ENCODE peak calls at places on chromosomes 16 and 17, in eight cellular contexts. H, U, X, D, V, C, T and O are unnamed samples.

GRCh38 chr16:85354623-85355514 is 242.6 kb upstream of the CIBAR2 start:
- ATAC-seq in H (peak; percentile 82), U (no peak), X (no peak), D (no peak), V (no peak), C (no peak), T (peak; percentile 22), O (no peak)

GRCh38 chr16:74773431-74774222 is 993 bp downstream of the FA2H start:
- ATAC-seq in H (peak; percentile 8), U (no peak), X (no peak), D (peak; percentile 31), V (no peak), C (no peak), T (no peak), O (no peak)

GRCh38 chr16:68902376-68903345 is 59.3 kb downstream of the TANGO6 start:
- ATAC-seq in H (peak; percentile 77), U (no peak), X (no peak), D (peak; percentile 90), V (no peak), C (peak; percentile 52), T (peak; percentile 92), O (peak; percentile 40)

GRCh38 chr17:81415681-81416080 is 20.4 kb downstream of the BAHCC1 start:
- ATAC-seq in H (no peak), U (no peak), X (no peak), D (no peak), V (no peak), C (no peak), T (no peak), O (no peak)

GRCh38 chr17:3167574-3167973 is 29.7 kb upstream of the OR1A2 start:
- ATAC-seq in H (peak; percentile 42), U (no peak), X (no peak), D (no peak), V (peak; percentile 47), C (no peak), T (peak; percentile 58), O (no peak)

GRCh38 chr17:50056217-50056960 is 479 bp downstream of the ITGA3 start:
- ATAC-seq in H (peak; percentile 74), U (peak; percentile 75), X (peak; percentile 79), D (peak; percentile 53), V (peak; percentile 68), C (peak; percentile 9), T (peak; percentile 58), O (peak; percentile 32)

GRCh38 chr16:85898521-85899442 is at the start of gene IRF8:
- ATAC-seq in H (peak; percentile 88), U (peak; percentile 78), X (peak; percentile 80), D (peak; percentile 88), V (peak; percentile 81), C (peak; percentile 79), T (peak; percentile 93), O (peak; percentile 89)

GRCh38 chr17:11622468-11622867 is 24.2 kb downstream of the DNAH9 start:
- ATAC-seq in H (no peak), U (no peak), X (no peak), D (no peak), V (no peak), C (no peak), T (no peak), O (no peak)

GRCh38 chr16:60274431-60275017 is 1540.4 kb upstream of the GOT2 start:
- ATAC-seq in H (no peak), U (no peak), X (no peak), D (no peak), V (no peak), C (no peak), T (no peak), O (no peak)

GRCh38 chr17:80847506-80848230 is 144.0 kb upstream of the CHMP6 start:
- ATAC-seq in H (no peak), U (peak; percentile 89), X (peak; percentile 96), D (peak; percentile 94), V (peak; percentile 79), C (peak; percentile 73), T (peak; percentile 32), O (no peak)

GRCh38 chr17:65418622-65419021 is 142.8 kb downstream of the AXIN2 start:
- ATAC-seq in H (no peak), U (no peak), X (no peak), D (peak; percentile 40), V (no peak), C (peak; percentile 70), T (no peak), O (no peak)

GRCh38 chr17:7323731-7324437 is 5.3 kb downstream of the NEURL4 start:
- ATAC-seq in H (peak; percentile 39), U (peak; percentile 52), X (peak; percentile 62), D (peak; percentile 46), V (peak; percentile 54), C (peak; percentile 40), T (peak; percentile 36), O (peak; percentile 44)

GRCh38 chr16:67184453-67185002 is 765 bp upstream of the MATCAP1 start:
- ATAC-seq in H (peak; percentile 14), U (peak; percentile 2), X (no peak), D (peak; percentile 27), V (no peak), C (no peak), T (peak; percentile 39), O (no peak)

GRCh38 chr16:8887952-8888560 is 5.9 kb downstream of the LITAFD start:
- ATAC-seq in H (peak; percentile 57), U (no peak), X (no peak), D (no peak), V (no peak), C (peak; percentile 75), T (no peak), O (peak; percentile 59)

GRCh38 chr16:57809843-57810196 is 7.5 kb upstream of the KIFC3 start:
- ATAC-seq in H (no peak), U (no peak), X (peak; percentile 2), D (peak; percentile 2), V (peak; percentile 17), C (no peak), T (no peak), O (no peak)

GRCh38 chr16:88340755-88341150 is 42.0 kb upstream of the ZNF469 start:
- ATAC-seq in H (peak; percentile 12), U (no peak), X (no peak), D (no peak), V (no peak), C (no peak), T (peak; percentile 15), O (no peak)

GRCh38 chr16:70018254-70018653 is 67.1 kb downstream of the CLEC18A start:
- ATAC-seq in H (peak; percentile 86), U (peak; percentile 100), X (peak; percentile 100), D (peak; percentile 90), V (peak; percentile 96), C (peak; percentile 92), T (peak; percentile 35), O (no peak)

GRCh38 chr17:35903451-35903850 is 23.3 kb upstream of the CCL5 start:
- ATAC-seq in H (no peak), U (no peak), X (no peak), D (no peak), V (no peak), C (no peak), T (no peak), O (no peak)

GRCh38 chr17:72409405-72410002 is 288.7 kb downstream of the SOX9 start:
- ATAC-seq in H (no peak), U (no peak), X (no peak), D (no peak), V (no peak), C (no peak), T (no peak), O (no peak)

GRCh38 chr16:28863929-28864886 is 565 bp downstream of the SH2B1 start:
- ATAC-seq in H (no peak), U (peak; percentile 2), X (no peak), D (peak; percentile 50), V (no peak), C (no peak), T (peak; percentile 35), O (peak; percentile 3)

GRCh38 chr17:80758793-80759673 is 214.4 kb downstream of the RPTOR start:
- ATAC-seq in H (no peak), U (peak; percentile 51), X (peak; percentile 25), D (no peak), V (no peak), C (peak; percentile 59), T (peak; percentile 41), O (peak; percentile 39)

GRCh38 chr16:51621610-51622009 is 470.5 kb upstream of the SALL1 start:
- ATAC-seq in H (no peak), U (no peak), X (no peak), D (no peak), V (no peak), C (no peak), T (no peak), O (no peak)

GRCh38 chr17:68760141-68760475 is 158.9 kb upstream of the FAM20A start:
- ATAC-seq in H (no peak), U (no peak), X (no peak), D (no peak), V (no peak), C (no peak), T (no peak), O (no peak)

GRCh38 chr17:61657338-61657737 is 66.3 kb upstream of the NACA2 start:
- ATAC-seq in H (no peak), U (no peak), X (no peak), D (no peak), V (no peak), C (no peak), T (no peak), O (no peak)
- TF ChIP-seq CTCF in H (no peak), U (no peak), X (no peak), D (no peak), V (no peak), C (no peak), T (no peak), O (no peak)

GRCh38 chr17:1561420-1562177 is 993 bp downstream of the PITPNA start:
- ATAC-seq in H (peak; percentile 50), U (peak; percentile 40), X (peak; percentile 34), D (peak; percentile 35), V (peak; percentile 24), C (peak; percentile 23), T (peak; percentile 60), O (peak; percentile 20)
- TF ChIP-seq CTCF in H (peak; percentile 12), U (peak; percentile 23), X (peak; percentile 60), D (no peak), V (peak; percentile 29), C (peak; percentile 44), T (peak; percentile 15), O (no peak)

GRCh38 chr17:82767041-82767754 is 15.3 kb downstream of the TBCD start:
- ATAC-seq in H (peak; percentile 66), U (no peak), X (no peak), D (peak; percentile 84), V (no peak), C (peak; percentile 67), T (peak; percentile 71), O (no peak)
- TF ChIP-seq CTCF in H (peak; percentile 62), U (peak; percentile 54), X (peak; percentile 73), D (no peak), V (no peak), C (peak; percentile 65), T (peak; percentile 53), O (no peak)

DNA sequence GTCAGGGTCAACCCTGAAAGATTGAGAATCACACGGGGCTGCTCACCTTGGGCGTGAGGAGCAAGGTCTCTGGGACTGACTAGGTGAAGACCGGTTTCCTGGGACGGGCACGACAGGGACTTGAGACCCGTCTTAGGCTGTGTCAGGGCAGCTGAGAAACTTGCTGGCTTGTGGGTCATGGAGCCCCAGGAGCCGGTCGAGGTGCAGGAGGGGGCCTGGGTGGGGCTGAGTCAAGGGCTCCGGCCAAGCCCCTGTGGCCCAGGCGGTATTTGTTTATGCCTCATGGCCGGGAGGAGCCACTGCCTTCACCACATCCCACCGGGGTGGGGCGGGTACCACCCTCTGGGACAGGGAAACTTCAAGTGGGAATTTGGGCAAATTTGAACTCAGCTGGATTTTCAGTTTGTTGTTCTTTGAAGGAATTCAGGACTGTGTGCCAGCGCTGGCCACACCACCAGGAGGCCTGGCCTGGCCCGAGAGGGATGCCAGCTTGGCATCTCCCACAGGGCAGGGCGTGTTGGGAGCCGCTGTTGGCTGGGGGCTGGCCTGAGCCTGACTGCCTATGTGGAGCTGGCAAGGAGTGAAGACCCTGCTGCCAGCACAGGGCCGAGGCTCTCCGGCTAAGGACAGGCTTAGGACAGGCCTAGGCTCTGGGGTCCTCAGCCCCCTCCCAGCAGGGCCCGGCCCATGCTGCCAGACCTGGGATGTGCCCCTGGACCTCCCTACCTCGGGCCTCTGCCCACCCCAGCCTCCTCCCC is 116.1 kb downstream of the METRNL start:
- ATAC-seq in H (peak; percentile 10), U (no peak), X (no peak), D (no peak), V (no peak), C (peak; percentile 74), T (peak; percentile 51), O (peak; percentile 50)
- TF ChIP-seq CTCF in H (no peak), U (no peak), X (no peak), D (no peak), V (no peak), C (peak; percentile 20), T (no peak), O (no peak)